ENCODE peak calls at places on chromosomes 13 and 19, in six cellular contexts. Z is renal cortical epithelial cell, F is progenitor cell of endocrine pancreas, W is non-pigmented ciliary epithelial cell, L is HEK293T, V is HT1080. M is an unnamed sample.

GRCh38 chr13:60032836-60033235 is 130.9 kb downstream of the DIAPH3 start:
- DNase-seq in F (no peak), Z (no peak), W (no peak), V (no peak), L (no peak), M (no peak)

GRCh38 chr13:85541476-85541875 is 257.7 kb downstream of the SLITRK6 start:
- DNase-seq in W (no peak), L (no peak), F (no peak), Z (no peak), V (no peak), M (no peak)

GRCh38 chr19:55605637-55606470 is at the start of gene ZNF865:
- DNase-seq in L (peak; percentile 70), W (peak; percentile 70), V (peak; percentile 85), F (no peak), Z (peak; percentile 76), M (peak; percentile 93)

GRCh38 chr13:87089391-87089790 is 581.8 kb upstream of the SLITRK5 start:
- DNase-seq in V (peak; percentile 84), L (no peak), F (no peak), W (peak; percentile 92), Z (peak; percentile 48), M (peak; percentile 87)

GRCh38 chr19:1847684-1848398 is 442 bp downstream of the REXO1 start:
- DNase-seq in W (no peak), L (peak; percentile 49), Z (peak; percentile 15), V (peak; percentile 47), F (no peak), M (peak; percentile 88)

GRCh38 chr19:7894612-7895309 is 6.5 kb downstream of the LRRC8E start:
- DNase-seq in W (no peak), Z (no peak), L (no peak), F (no peak), V (no peak), M (no peak)

GRCh38 chr13:110641055-110642015 is 26.0 kb downstream of the NAXD start:
- DNase-seq in W (no peak), L (no peak), V (no peak), Z (no peak), F (no peak), M (peak; percentile 47)

GRCh38 chr19:18391509-18392075 is 5.6 kb downstream of the GDF15 start:
- DNase-seq in W (no peak), Z (no peak), L (no peak), V (no peak), F (no peak), M (no peak)

GRCh38 chr13:108283110-108283509 is 13.6 kb downstream of the TNFSF13B start:
- DNase-seq in W (no peak), L (no peak), Z (peak; percentile 11), V (no peak), F (no peak), M (no peak)

GRCh38 chr19:23527797-23528196 is 132.5 kb upstream of the ZNF91 start:
- DNase-seq in F (no peak), V (peak; percentile 66), L (no peak), Z (no peak), W (no peak), M (no peak)

GRCh38 chr19:29214411-29214810 is 1.5 kb upstream of the UQCRFS1 start:
- DNase-seq in L (no peak), V (no peak), Z (no peak), F (no peak), W (no peak), M (no peak)

GRCh38 chr13:97386832-97387486 is 47.0 kb upstream of the RAP2A start:
- DNase-seq in F (no peak), L (no peak), V (no peak), W (no peak), Z (no peak), M (no peak)

GRCh38 chr19:50449236-50449899 is 16.7 kb downstream of the MYBPC2 start:
- DNase-seq in L (no peak), Z (peak; percentile 46), V (peak; percentile 61), W (no peak), F (no peak), M (no peak)

GRCh38 chr13:37769078-37769477 is 100.5 kb downstream of the TRPC4 start:
- DNase-seq in W (no peak), L (no peak), Z (peak; percentile 12), V (no peak), F (no peak), M (no peak)

GRCh38 chr19:22472180-22472637 is 50.1 kb upstream of the ZNF98 start:
- DNase-seq in V (no peak), F (no peak), L (no peak), W (no peak), Z (no peak), M (no peak)

GRCh38 chr13:97275265-97275664 is 53.1 kb downstream of the MBNL2 start:
- DNase-seq in F (no peak), L (no peak), V (peak; percentile 76), Z (peak; percentile 86), W (peak; percentile 65), M (peak; percentile 86)

GRCh38 chr13:67296511-67296910 is 66.4 kb upstream of the PCDH9 start:
- DNase-seq in Z (peak; percentile 18), F (no peak), V (peak; percentile 50), L (no peak), W (no peak), M (no peak)

GRCh38 chr13:75839418-75839817 is 203.3 kb downstream of the LMO7 start:
- DNase-seq in L (no peak), F (no peak), Z (no peak), V (no peak), W (no peak), M (no peak)

GRCh38 chr13:97319088-97319487 is 97.0 kb downstream of the MBNL2 start:
- DNase-seq in V (no peak), Z (no peak), L (no peak), F (no peak), W (no peak), M (peak; percentile 76)

GRCh38 chr19:31340059-31341025 is 8.9 kb downstream of the TSHZ3 start:
- DNase-seq in V (no peak), F (no peak), W (no peak), L (no peak), Z (peak; percentile 21), M (peak; percentile 42)

GRCh38 chr19:6236310-6237291 is 43.2 kb downstream of the MLLT1 start:
- DNase-seq in Z (no peak), L (no peak), W (no peak), V (no peak), F (no peak), M (no peak)

GRCh38 chr13:20144141-20144850 is 16.6 kb downstream of the GJA3 start:
- DNase-seq in F (no peak), V (no peak), L (no peak), W (no peak), Z (no peak), M (no peak)

GRCh38 chr13:32139251-32139650 is 107.7 kb downstream of the FRY start:
- DNase-seq in W (no peak), V (no peak), L (no peak), F (no peak), Z (no peak), M (no peak)

M was measured in mesenchymal stem cell.